ENCODE peak calls at places on chromosomes 4 and X, in eight cellular contexts. B is K562, S is GM23338, Q is H1, H is endothelial cell of umbilical vein, Y is HCT116, J is HepG2, Z is GM12878. C is an unnamed sample.

GRCh38 chr4:72567821-72568620 is 1.0 kb downstream of the ADAMTS3 start:
- DNase-seq in Z (no peak), B (peak; percentile 72), H (peak; percentile 54), Y (no peak), J (peak; percentile 3), Q (peak; percentile 82), S (peak; percentile 96), C (no peak)

GRCh38 chr4:84632092-84632491 is 49.2 kb downstream of the CDS1 start:
- DNase-seq in J (no peak), Q (no peak), B (no peak), H (no peak), S (no peak), Y (no peak), Z (no peak), C (no peak)

GRCh38 chr4:133003169-133003568 is 145.9 kb upstream of the PCDH10 start:
- DNase-seq in Q (no peak), H (no peak), Z (no peak), Y (no peak), J (peak; percentile 16), S (no peak), B (no peak), C (no peak)

GRCh38 chr4:168723569-168723968 is 226.7 kb downstream of the PALLD start:
- DNase-seq in J (no peak), B (no peak), H (no peak), Q (no peak), S (no peak), Z (no peak), Y (no peak), C (no peak)

GRCh38 chr4:17153572-17153971 is 255.1 kb upstream of the LDB2 start:
- DNase-seq in J (no peak), Y (no peak), Z (no peak), S (peak; percentile 51), B (no peak), Q (no peak), H (no peak), C (no peak)

GRCh38 chr4:184475096-184475461 is 729 bp upstream of the IRF2 start:
- DNase-seq in Y (no peak), S (peak; percentile 53), J (no peak), H (peak; percentile 54), B (peak; percentile 71), Z (no peak), Q (no peak), C (no peak)

GRCh38 chr4:72969957-72970356 is 99.6 kb downstream of the COX18 start:
- DNase-seq in Q (no peak), Y (no peak), S (peak; percentile 25), H (no peak), J (no peak), B (no peak), Z (no peak), C (no peak)

GRCh38 chr4:154076921-154077320 is 288.0 kb upstream of the SFRP2 start:
- DNase-seq in S (no peak), Q (no peak), J (no peak), Z (no peak), B (no peak), H (no peak), Y (no peak), C (no peak)

GRCh38 chr4:13470379-13470778 is 13.8 kb downstream of the RAB28 start:
- DNase-seq in Q (no peak), S (no peak), Y (no peak), J (no peak), Z (no peak), H (no peak), B (no peak), C (no peak)

GRCh38 chrX:96027363-96027894 is 657.2 kb upstream of the DIAPH2 start:
- DNase-seq in Q (no peak), Z (no peak), J (no peak), B (no peak), S (no peak), Y (no peak), H (no peak), C (no peak)

GRCh38 chr4:162535121-162535520 is 371.3 kb upstream of the FSTL5 start:
- DNase-seq in J (no peak), Z (no peak), Q (no peak), H (no peak), S (no peak), Y (no peak), B (no peak), C (no peak)

GRCh38 chrX:48791063-48791820 is 4.9 kb downstream of the GATA1 start:
- DNase-seq in B (no peak), Q (no peak), Y (no peak), H (no peak), J (no peak), S (no peak), Z (no peak), C (no peak)

GRCh38 chr4:40719008-40719623 is 30.6 kb upstream of the NSUN7 start:
- DNase-seq in J (peak; percentile 44), Y (peak; percentile 61), Z (peak; percentile 71), Q (no peak), B (no peak), H (peak; percentile 26), S (peak; percentile 71), C (no peak)

GRCh38 chr4:94892051-94892450 is 134.3 kb downstream of the BMPR1B start:
- DNase-seq in H (peak; percentile 10), B (no peak), Y (no peak), Q (no peak), Z (no peak), J (no peak), S (no peak), C (no peak)

GRCh38 chrX:2848806-2849420 is 20.2 kb downstream of the GYG2 start:
- DNase-seq in Z (no peak), J (peak; percentile 26), Q (no peak), H (no peak), S (peak; percentile 11), B (no peak), Y (no peak), C (no peak)

GRCh38 chr4:183987529-183987946 is 82.4 kb downstream of the STOX2 start:
- DNase-seq in H (peak; percentile 21), Z (no peak), Q (no peak), Y (peak; percentile 21), S (peak; percentile 39), J (no peak), B (no peak), C (no peak)

GRCh38 chrX:109839694-109840358 is 106.8 kb upstream of the ACSL4 start:
- DNase-seq in B (peak; percentile 57), Y (peak; percentile 10), H (no peak), Z (no peak), Q (peak; percentile 9), S (peak; percentile 67), J (no peak), C (no peak)
- H3K27ac ChIP-seq in B (peak overlapping the region; percentile 75), Y (no peak overlapping the region), H (no peak overlapping the region), Z (no peak overlapping the region), Q (no peak overlapping the region), S (no peak overlapping the region), J (no peak overlapping the region), C (peak overlapping the region; percentile 91)

GRCh38 chrX:101482296-101482695 is 3.0 kb upstream of the ARMCX4 start:
- DNase-seq in S (no peak), Q (no peak), J (no peak), H (no peak), Z (no peak), B (no peak), Y (no peak), C (no peak)

GRCh38 chrX:101488796-101489195 is 3.5 kb downstream of the ARMCX4 start:
- DNase-seq in J (no peak), Y (no peak), Q (no peak), B (no peak), H (no peak), S (no peak), Z (no peak), C (no peak)

GRCh38 chrX:101483705-101484104 is 1.6 kb upstream of the ARMCX4 start:
- DNase-seq in J (no peak), Q (no peak), B (no peak), H (no peak), S (peak; percentile 61), Y (no peak), Z (no peak), C (no peak)

DNA sequence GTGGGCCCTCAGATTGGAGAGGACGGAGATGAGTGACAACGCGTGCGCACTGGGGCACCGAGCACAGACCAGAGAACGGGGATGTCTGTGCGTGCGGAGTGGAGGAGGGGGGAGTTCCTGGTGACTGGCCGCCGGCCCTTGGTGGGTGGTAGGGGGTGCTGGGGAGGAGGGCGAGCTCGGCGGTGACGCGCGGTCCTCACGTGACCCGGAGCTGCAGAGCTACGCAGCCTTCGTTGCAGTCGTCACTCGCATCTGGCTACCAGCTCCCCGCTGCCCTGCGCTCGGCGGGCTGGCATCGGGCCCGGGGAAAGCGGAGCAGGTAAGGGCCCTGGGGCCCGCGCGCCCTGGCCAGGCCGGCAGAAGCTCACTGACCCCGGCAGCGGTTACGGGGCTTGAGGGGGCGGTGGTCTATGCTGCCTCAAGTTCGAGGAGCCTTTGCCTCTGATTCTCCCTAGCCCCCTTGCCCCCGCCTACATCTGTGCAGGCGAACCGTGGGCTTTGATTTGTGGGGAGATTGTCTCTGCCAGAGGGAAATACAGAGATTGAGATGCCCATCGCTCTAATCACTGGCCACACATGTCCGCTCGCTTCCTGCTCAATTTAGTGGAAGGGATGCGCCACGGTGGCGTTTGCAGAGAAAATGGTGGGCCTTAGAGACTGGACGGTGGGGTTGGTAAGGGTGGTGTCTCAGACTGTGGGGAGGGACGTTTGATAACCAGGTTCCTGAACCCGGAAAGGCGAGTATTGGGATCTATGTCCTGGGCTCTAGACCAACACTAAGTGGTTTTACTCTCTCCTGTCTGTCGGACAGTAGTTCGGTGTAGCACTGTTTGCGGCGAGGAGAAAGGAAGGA is at the start of gene ARMCX4:
- DNase-seq in Z (no peak), S (peak; percentile 76), B (no peak), H (peak; percentile 75), Y (no peak), J (no peak), Q (peak; percentile 41), C (no peak)
- TF ChIP-seq POLR2AphosphoS5 in Z (no peak), S (peak; percentile 74), B (no peak), H (peak; percentile 28), Y (no peak), J (no peak), Q (peak; percentile 76), C (no peak)

GRCh38 chrX:107506596-107507031 is 57.2 kb downstream of the FRMPD3 start:
- DNase-seq in Y (no peak), J (no peak), Z (no peak), H (no peak), B (no peak), Q (no peak), S (peak; percentile 65), C (no peak)
- TF ChIP-seq EZH2 in Y (no peak), J (no peak), Z (no peak), H (peak; percentile 18), B (no peak), Q (no peak), S (no peak), C (no peak)

GRCh38 chr4:36269116-36269515 is 12.3 kb upstream of the DTHD1 start:
- DNase-seq in Q (no peak), Y (no peak), J (no peak), H (no peak), B (no peak), S (no peak), Z (no peak), C (no peak)

GRCh38 chr4:36273276-36273675 is 8.1 kb upstream of the DTHD1 start:
- DNase-seq in S (no peak), B (no peak), H (no peak), Y (no peak), Z (no peak), Q (no peak), J (no peak), C (no peak)

GRCh38 chr4:36267491-36268254 is 13.7 kb upstream of the DTHD1 start:
- DNase-seq in Q (no peak), J (no peak), H (no peak), S (no peak), B (no peak), Y (no peak), Z (no peak), C (no peak)

GRCh38 chr4:36274158-36274557 is 7.3 kb upstream of the DTHD1 start:
- DNase-seq in J (no peak), H (no peak), B (no peak), Q (no peak), S (no peak), Z (no peak), Y (no peak), C (no peak)

GRCh38 chr4:36269533-36269932 is 11.9 kb upstream of the DTHD1 start:
- DNase-seq in S (no peak), Y (no peak), Q (no peak), Z (no peak), B (no peak), H (no peak), J (no peak), C (no peak)
- H3K27ac ChIP-seq in S (no peak overlapping the region), Y (no peak overlapping the region), Q (no peak overlapping the region), Z (no peak overlapping the region), B (no peak overlapping the region), H (no peak overlapping the region), J (no peak overlapping the region), C (no peak overlapping the region)